ENCODE peak calls at places on chromosomes 12 and 14, in nine cellular contexts. D, E, L, W, Q, S, H, R and G are unnamed samples.

GRCh38 chr12:6899837-6900519 is 4.6 kb upstream of the LRRC23 start:
- DNase-seq in S (no peak), H (no peak), L (no peak), D (no peak), E (no peak), W (no peak), Q (peak), R (no peak), G (peak)

GRCh38 chr12:100940503-100940902 is 145.9 kb downstream of the ANO4 start:
- DNase-seq in L (no peak), E (no peak), S (no peak), R (no peak), H (no peak), W (no peak), Q (no peak), D (no peak), G (no peak)

GRCh38 chr12:15044461-15044860 is 71.6 kb downstream of the PDE6H start:
- DNase-seq in R (no peak), D (no peak), E (no peak), H (no peak), Q (no peak), W (no peak), S (no peak), L (no peak), G (peak)

GRCh38 chr12:121799175-121799841 is 4.5 kb upstream of the SETD1B start:
- DNase-seq in W (peak), R (peak), H (peak), Q (peak), S (peak), L (peak), E (peak), D (peak), G (peak)

GRCh38 chr14:77268989-77269595 is 1.9 kb downstream of the NGB start:
- DNase-seq in S (no peak), H (no peak), R (peak), L (no peak), Q (peak), W (no peak), D (no peak), E (peak), G (no peak)

GRCh38 chr12:30989754-30990153 is 63.2 kb downstream of the TSPAN11 start:
- DNase-seq in R (peak), E (peak), S (peak), W (peak), Q (peak), D (no peak), H (peak), L (peak), G (peak)

GRCh38 chr12:47767197-47767724 is 5.8 kb upstream of the SLC48A1 start:
- DNase-seq in W (peak), H (peak), S (peak), R (peak), E (peak), Q (peak), L (no peak), D (peak), G (peak)

GRCh38 chr12:46526231-46526630 is 153.7 kb upstream of the SLC38A2 start:
- DNase-seq in Q (no peak), D (no peak), W (no peak), R (no peak), E (no peak), L (no peak), H (no peak), S (no peak), G (no peak)

GRCh38 chr14:105092912-105093425 is 27.7 kb upstream of the GPR132 start:
- DNase-seq in H (peak), W (peak), D (no peak), S (peak), L (peak), R (no peak), E (no peak), Q (no peak), G (peak)

GRCh38 chr12:1207276-1207675 is 216.3 kb downstream of the ERC1 start:
- DNase-seq in W (no peak), H (no peak), R (no peak), D (no peak), S (no peak), L (no peak), Q (no peak), E (peak), G (no peak)

GRCh38 chr14:36582874-36583241 is 444 bp upstream of the NKX2-8 start:
- DNase-seq in W (no peak), H (peak), R (no peak), D (no peak), L (peak), Q (no peak), E (no peak), S (no peak), G (peak)

GRCh38 chr14:36582011-36582873 is at the start of gene NKX2-8:
- DNase-seq in Q (peak), E (no peak), D (peak), L (peak), W (peak), R (no peak), H (peak), S (no peak), G (no peak)

GRCh38 chr14:36580141-36580855 is 2.1 kb downstream of the NKX2-8 start:
- DNase-seq in W (no peak), D (no peak), E (no peak), R (no peak), L (peak), Q (peak), S (no peak), H (peak), G (no peak)

GRCh38 chr14:36579573-36580140 is 2.8 kb downstream of the NKX2-8 start:
- DNase-seq in L (peak), D (no peak), H (peak), W (no peak), Q (peak), S (no peak), E (no peak), R (no peak), G (no peak)

DNA sequence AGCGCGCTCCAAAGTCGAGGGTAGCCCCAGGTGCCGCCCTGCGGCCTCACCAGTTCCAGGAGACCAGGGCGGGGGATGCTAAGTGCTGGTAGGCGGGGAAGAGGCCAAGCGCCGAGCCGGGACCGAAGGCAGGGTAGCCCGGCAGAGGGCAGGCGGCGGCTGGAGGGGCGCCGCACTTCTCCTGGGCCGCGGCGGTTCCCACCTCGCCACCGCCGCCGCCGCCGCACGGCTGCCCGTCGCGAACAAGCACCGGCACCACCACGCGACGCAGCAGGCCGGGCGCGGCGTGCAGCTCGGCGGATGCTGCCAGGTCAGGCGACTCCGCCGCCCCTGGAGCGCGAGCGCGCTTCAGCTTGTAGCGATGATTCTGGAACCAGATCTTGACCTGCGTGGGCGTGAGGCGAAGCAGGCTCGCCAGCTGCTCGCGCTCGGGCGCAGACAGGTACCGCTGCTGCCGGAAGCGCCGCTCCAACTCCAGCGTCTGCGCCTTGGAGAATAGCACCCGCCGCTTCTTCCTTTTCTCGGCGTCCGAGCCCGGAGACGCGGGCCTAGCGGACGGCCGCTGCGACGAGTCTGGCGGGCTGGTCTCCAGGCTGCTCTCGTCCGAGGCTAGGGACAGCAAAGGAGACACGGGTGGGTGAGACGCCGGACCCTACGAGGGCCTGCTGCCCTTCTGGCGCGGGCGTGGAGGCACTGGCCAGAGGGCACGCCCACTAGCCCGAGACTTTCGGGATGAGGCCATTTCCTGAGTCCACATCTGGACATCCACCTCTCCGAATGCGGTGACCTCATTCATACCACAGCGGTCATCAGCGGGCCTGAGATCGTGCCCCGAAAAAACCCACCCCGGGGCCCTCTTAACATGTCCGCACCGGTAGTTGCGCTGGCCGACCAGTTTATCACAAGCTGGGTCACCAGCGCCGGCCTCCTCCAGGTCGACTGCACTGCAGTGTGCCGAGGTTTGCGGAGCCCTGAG is 1.3 kb downstream of the NKX2-8 start:
- DNase-seq in D (no peak), Q (peak), W (peak), S (peak), E (no peak), L (peak), H (peak), R (no peak), G (peak)
- H3K4me2 ChIP-seq in D (peak), Q (peak), W (peak), S (peak), E (no peak), L (peak), H (peak), R (no peak), G (peak)

GRCh38 chr14:61568572-61569011 is 126.7 kb upstream of the HIF1A start:
- DNase-seq in D (no peak), S (peak), H (peak), W (no peak), Q (peak), E (peak), L (no peak), R (peak), G (no peak)
- TF ChIP-seq EZH2phosphoT487 in D (no peak), S (no peak), H (no peak), W (no peak), Q (no peak), E (no peak), L (no peak), R (no peak), G (no peak)

DNA sequence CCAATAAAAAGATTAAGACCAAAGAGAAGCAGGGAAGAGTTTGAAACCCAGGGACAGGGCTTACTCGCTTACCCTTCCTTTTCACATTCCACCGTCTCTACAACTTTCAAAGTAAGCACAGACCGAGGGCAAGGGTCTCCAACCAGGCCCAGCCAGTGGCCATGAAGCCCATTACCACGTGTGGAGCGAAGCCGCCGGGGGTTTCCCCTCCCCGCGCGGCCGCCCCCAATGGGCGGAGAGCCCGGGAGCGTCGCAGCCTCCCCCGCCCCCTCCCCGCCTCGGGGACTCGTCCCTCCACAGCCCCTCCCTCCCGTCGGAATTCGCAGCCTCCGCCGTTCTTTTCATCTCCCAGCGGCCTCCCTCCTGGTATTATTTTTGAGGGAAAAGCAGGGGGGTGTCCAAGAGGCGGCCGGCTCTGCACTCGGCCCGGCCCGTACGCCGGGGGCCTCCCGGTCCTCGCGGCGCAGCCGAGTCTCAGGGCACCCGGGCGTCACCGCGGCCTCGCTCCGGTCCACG is 666 bp downstream of the NAP1L1 start:
- DNase-seq in H (peak), L (peak), D (no peak), S (peak), W (peak), R (peak), E (peak), Q (peak), G (peak)
- H2AFZ ChIP-seq in H (no peak), L (no peak), D (no peak), S (peak), W (peak), R (peak), E (peak), Q (no peak), G (peak)

DNA sequence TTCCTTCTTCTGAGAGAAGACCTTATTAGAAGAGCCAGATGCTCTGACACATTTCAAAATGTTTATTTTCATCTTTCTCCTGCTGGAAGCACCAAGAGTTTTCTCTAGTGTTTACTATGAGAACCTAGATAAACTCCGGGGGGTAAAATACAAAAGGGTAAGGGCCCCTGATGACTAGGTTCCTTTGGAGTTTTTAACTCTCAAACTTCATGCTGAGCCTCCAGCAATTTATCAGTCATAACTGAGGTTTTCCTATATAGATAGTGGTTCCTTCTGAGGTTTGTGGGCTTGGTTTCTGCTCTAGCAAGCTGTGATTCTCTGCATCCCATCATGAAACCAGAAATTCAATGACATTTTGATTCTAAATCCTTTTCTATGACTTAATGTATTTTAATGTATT is 210.9 kb downstream of the LRFN5 start:
- DNase-seq in S (no peak), L (no peak), W (no peak), Q (no peak), D (no peak), R (no peak), E (no peak), H (no peak), G (no peak)
- H3K4me2 ChIP-seq in S (no peak), L (no peak), W (no peak), Q (no peak), D (no peak), R (no peak), E (no peak), H (no peak), G (no peak)

DNA sequence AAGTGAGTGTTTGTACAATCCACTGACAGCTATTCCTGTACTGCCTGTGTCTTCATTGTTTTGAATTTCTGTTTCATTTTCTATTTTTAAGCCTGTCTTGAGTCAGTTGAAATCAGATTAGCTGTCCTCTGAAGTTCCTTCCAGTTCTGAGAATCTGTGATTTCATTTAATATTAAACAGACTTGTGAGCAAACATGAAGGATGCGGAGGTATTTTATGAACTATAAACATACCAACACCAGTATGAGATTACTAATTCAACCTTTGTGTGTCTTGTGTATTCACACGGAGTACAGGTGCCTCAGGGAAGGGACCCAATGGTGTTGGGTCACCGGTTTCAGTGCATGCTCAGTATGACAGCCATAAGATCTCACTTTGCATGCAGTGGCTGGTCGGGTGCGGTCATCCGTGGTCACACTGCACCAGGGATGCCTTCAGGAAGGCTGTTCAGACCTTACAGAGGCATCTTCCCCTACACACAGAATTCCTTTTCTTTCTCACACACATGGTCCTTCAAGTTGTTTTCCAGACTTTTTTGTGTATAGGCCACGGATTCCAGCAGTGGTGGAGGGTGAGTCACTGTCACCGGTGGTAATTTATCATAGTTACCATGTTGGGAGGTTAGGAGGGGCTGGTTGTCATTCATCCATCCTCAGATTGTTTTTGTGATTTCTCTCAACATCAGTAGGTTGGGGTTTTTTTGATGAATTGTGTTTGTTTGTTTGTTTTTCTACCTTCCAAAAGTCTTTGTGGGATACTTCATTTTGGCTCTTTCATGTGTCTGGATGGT is 103.0 kb upstream of the SFSWAP start:
- DNase-seq in R (peak), L (no peak), S (no peak), E (no peak), Q (no peak), H (no peak), W (no peak), D (no peak), G (no peak)
- TF ChIP-seq EZH2phosphoT487 in R (no peak), L (no peak), S (no peak), E (no peak), Q (no peak), H (no peak), W (no peak), D (no peak), G (no peak)